ENCODE peak calls at places on chromosomes 4 and X, in five cellular contexts. One of them, this sample, is unnamed.

GRCh38 chr4:150476776-150477175 is 105.2 kb upstream of the MAB21L2 start:
- DNase-seq in progenitor cell of endocrine pancreas: no peak
- DNase-seq in ovary: no peak
- DNase-seq in psoas muscle: no peak
- DNase-seq in H1: no peak
- DNase-seq in this sample: no peak

GRCh38 chr4:180925800-180926199 is 1317.4 kb upstream of the TENM3 start:
- DNase-seq in progenitor cell of endocrine pancreas: no peak
- DNase-seq in ovary: no peak
- DNase-seq in psoas muscle: no peak
- DNase-seq in H1: no peak
- DNase-seq in this sample: no peak

GRCh38 chrX:40863671-40864070 is 128.3 kb upstream of the MED14 start:
- DNase-seq in progenitor cell of endocrine pancreas: no peak
- DNase-seq in ovary: no peak
- DNase-seq in psoas muscle: no peak
- DNase-seq in H1: no peak
- DNase-seq in this sample: no peak

GRCh38 chr4:130808492-130808891 is 1712.5 kb downstream of the C4orf33 start:
- DNase-seq in progenitor cell of endocrine pancreas: no peak
- DNase-seq in ovary: no peak
- DNase-seq in psoas muscle: no peak
- DNase-seq in H1: no peak
- DNase-seq in this sample: no peak

GRCh38 chr4:85603437-85604336 is 128.7 kb downstream of the ARHGAP24 start:
- DNase-seq in progenitor cell of endocrine pancreas: no peak
- DNase-seq in ovary: no peak
- DNase-seq in psoas muscle: no peak
- DNase-seq in H1: no peak
- DNase-seq in this sample: no peak

GRCh38 chrX:91435465-91435864 is 826 bp downstream of the PABPC5 start:
- DNase-seq in progenitor cell of endocrine pancreas: no peak
- DNase-seq in ovary: peak; percentile 35
- DNase-seq in psoas muscle: no peak
- DNase-seq in H1: no peak
- DNase-seq in this sample: peak; percentile 19

GRCh38 chrX:9913041-9913440 is 54.1 kb upstream of the CLDN34 start:
- DNase-seq in progenitor cell of endocrine pancreas: no peak
- DNase-seq in ovary: no peak
- DNase-seq in psoas muscle: no peak
- DNase-seq in H1: no peak
- DNase-seq in this sample: no peak

GRCh38 chr4:48247142-48247877 is 22.3 kb downstream of the TEC start:
- DNase-seq in progenitor cell of endocrine pancreas: no peak
- DNase-seq in ovary: no peak
- DNase-seq in psoas muscle: no peak
- DNase-seq in H1: no peak
- DNase-seq in this sample: no peak

GRCh38 chrX:30246769-30247489 is at the start of gene MAGEB1:
- DNase-seq in progenitor cell of endocrine pancreas: no peak
- DNase-seq in ovary: no peak
- DNase-seq in psoas muscle: no peak
- DNase-seq in H1: peak; percentile 33
- DNase-seq in this sample: no peak

GRCh38 chrX:46477435-46477834 is 67.8 kb downstream of the ZNF674 start:
- DNase-seq in progenitor cell of endocrine pancreas: no peak
- DNase-seq in ovary: no peak
- DNase-seq in psoas muscle: no peak
- DNase-seq in H1: no peak
- DNase-seq in this sample: no peak

GRCh38 chr4:40194602-40195161 is 2.1 kb upstream of the RHOH start:
- DNase-seq in progenitor cell of endocrine pancreas: no peak
- DNase-seq in ovary: no peak
- DNase-seq in psoas muscle: no peak
- DNase-seq in H1: no peak
- DNase-seq in this sample: no peak

GRCh38 chr4:126216611-126217010 is 901.9 kb downstream of the FAT4 start:
- DNase-seq in progenitor cell of endocrine pancreas: no peak
- DNase-seq in ovary: no peak
- DNase-seq in psoas muscle: no peak
- DNase-seq in H1: no peak
- DNase-seq in this sample: no peak

GRCh38 chr4:38231626-38232025 is 271.4 kb downstream of the PTTG2 start:
- DNase-seq in progenitor cell of endocrine pancreas: no peak
- DNase-seq in ovary: no peak
- DNase-seq in psoas muscle: no peak
- DNase-seq in H1: no peak
- DNase-seq in this sample: no peak

GRCh38 chr4:72505314-72505744 is 63.7 kb downstream of the ADAMTS3 start:
- DNase-seq in progenitor cell of endocrine pancreas: no peak
- DNase-seq in ovary: no peak
- DNase-seq in psoas muscle: no peak
- DNase-seq in H1: no peak
- DNase-seq in this sample: peak; percentile 40
- TF ChIP-seq CTCF in progenitor cell of endocrine pancreas: peak; percentile 77
- TF ChIP-seq CTCF in ovary: no peak
- TF ChIP-seq CTCF in psoas muscle: peak; percentile 43
- TF ChIP-seq CTCF in H1: no peak
- TF ChIP-seq CTCF in this sample: peak; percentile 71

GRCh38 chr4:6884341-6884870 is 25.2 kb upstream of the TBC1D14 start:
- DNase-seq in progenitor cell of endocrine pancreas: no peak
- DNase-seq in ovary: no peak
- DNase-seq in psoas muscle: no peak
- DNase-seq in H1: no peak
- DNase-seq in this sample: no peak

GRCh38 chr4:6888506-6889071 is 21.0 kb upstream of the TBC1D14 start:
- DNase-seq in progenitor cell of endocrine pancreas: no peak
- DNase-seq in ovary: no peak
- DNase-seq in psoas muscle: no peak
- DNase-seq in H1: no peak
- DNase-seq in this sample: no peak

GRCh38 chr4:6886886-6887285 is 22.7 kb upstream of the TBC1D14 start:
- DNase-seq in progenitor cell of endocrine pancreas: no peak
- DNase-seq in ovary: no peak
- DNase-seq in psoas muscle: no peak
- DNase-seq in H1: no peak
- DNase-seq in this sample: no peak

GRCh38 chr4:6887591-6888371 is 21.8 kb upstream of the TBC1D14 start:
- DNase-seq in progenitor cell of endocrine pancreas: no peak
- DNase-seq in ovary: no peak
- DNase-seq in psoas muscle: peak; percentile 73
- DNase-seq in H1: no peak
- DNase-seq in this sample: peak; percentile 35

DNA sequence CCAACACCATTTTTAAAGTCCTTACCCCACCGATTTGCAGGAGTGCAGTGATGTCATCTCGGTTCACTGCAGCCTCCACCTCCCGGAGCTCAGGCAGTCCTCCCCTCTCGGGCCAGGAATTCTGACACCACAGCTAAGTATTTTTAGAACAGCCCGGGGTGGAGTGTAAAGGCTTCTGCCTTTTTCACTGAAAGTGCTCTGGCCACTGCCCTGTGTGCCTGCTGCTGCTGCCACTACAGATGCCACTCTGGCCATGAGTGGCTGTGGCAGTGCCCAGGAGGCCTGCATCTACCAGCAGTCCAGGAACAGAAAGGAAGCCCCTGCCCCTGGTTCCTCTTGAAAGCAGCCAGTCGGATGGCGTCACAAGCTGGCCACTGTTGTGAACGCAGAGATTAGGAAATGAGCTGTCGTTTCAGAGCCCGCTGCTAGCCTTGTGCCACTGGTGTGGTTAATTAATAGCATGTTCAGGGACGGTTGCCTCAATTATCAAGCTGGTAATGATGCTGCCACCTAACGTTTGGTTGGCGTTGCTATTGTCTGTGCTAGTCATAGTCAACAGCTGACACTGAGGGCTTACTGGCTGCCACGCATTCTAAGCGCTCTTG is 23.6 kb upstream of the TBC1D14 start:
- DNase-seq in progenitor cell of endocrine pancreas: no peak
- DNase-seq in ovary: no peak
- DNase-seq in psoas muscle: peak; percentile 85
- DNase-seq in H1: no peak
- DNase-seq in this sample: no peak
- TF ChIP-seq CTCF in progenitor cell of endocrine pancreas: no peak
- TF ChIP-seq CTCF in ovary: peak; percentile 25
- TF ChIP-seq CTCF in psoas muscle: peak; percentile 38
- TF ChIP-seq CTCF in H1: peak; percentile 2
- TF ChIP-seq CTCF in this sample: no peak

GRCh38 chr4:15652191-15652590 is 3.0 kb downstream of the FBXL5 start:
- DNase-seq in progenitor cell of endocrine pancreas: no peak
- DNase-seq in ovary: no peak
- DNase-seq in psoas muscle: no peak
- DNase-seq in H1: no peak
- DNase-seq in this sample: no peak
- TF ChIP-seq CTCF in progenitor cell of endocrine pancreas: no peak
- TF ChIP-seq CTCF in ovary: no peak
- TF ChIP-seq CTCF in psoas muscle: no peak
- TF ChIP-seq CTCF in H1: no peak
- TF ChIP-seq CTCF in this sample: no peak

GRCh38 chrX:43720082-43720481 is 64.0 kb downstream of the MAOA start:
- DNase-seq in progenitor cell of endocrine pancreas: no peak
- DNase-seq in ovary: no peak
- DNase-seq in psoas muscle: no peak
- DNase-seq in H1: no peak
- DNase-seq in this sample: no peak
- TF ChIP-seq CTCF in progenitor cell of endocrine pancreas: no peak
- TF ChIP-seq CTCF in ovary: no peak
- TF ChIP-seq CTCF in psoas muscle: no peak
- TF ChIP-seq CTCF in H1: no peak
- TF ChIP-seq CTCF in this sample: no peak

DNA sequence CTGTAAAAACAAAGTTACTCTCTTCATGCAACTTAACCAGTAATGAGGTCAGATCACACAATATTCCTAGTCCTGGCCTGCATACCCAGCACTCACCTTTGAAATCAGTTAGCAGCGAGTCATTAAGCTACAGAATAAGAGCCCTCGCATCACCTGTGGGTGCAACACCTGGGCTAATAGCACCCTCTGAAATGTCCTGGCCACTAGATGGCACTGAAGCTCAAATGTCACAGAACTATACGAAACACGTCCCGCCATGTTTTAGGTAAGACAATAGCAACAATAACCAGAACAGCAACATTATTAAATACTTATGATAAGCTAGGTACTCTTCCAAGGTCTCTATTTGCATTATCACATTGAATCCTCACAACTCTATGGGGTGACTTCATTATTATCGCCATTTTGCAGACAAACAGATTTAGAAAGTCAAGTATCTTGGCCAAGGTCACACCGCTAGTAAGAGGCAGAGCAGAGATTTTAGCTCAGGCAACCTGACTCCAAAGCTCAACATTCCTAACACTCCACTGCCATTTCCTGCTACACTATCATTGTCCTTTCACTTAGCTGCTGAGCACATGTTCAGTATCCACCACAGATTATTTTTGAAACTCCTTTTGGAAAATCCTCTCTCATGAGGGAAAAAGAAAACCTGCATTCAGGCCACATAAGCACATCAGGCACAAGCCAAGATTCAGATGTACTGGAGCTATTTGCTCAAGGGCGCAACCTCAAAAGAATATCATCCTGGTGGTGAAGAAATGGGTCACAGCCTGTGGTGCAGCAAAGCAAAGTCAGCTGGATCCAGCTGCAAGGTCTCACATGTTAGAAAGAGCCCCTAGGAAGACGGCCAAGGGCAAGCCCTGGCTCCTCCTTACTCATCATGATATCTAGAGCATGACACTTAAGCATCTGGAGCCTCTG is 59.5 kb upstream of the KDR start:
- DNase-seq in progenitor cell of endocrine pancreas: no peak
- DNase-seq in ovary: peak; percentile 45
- DNase-seq in psoas muscle: no peak
- DNase-seq in H1: no peak
- DNase-seq in this sample: no peak
- TF ChIP-seq CTCF in progenitor cell of endocrine pancreas: peak; percentile 43
- TF ChIP-seq CTCF in ovary: no peak
- TF ChIP-seq CTCF in psoas muscle: peak; percentile 11
- TF ChIP-seq CTCF in H1: peak; percentile 66
- TF ChIP-seq CTCF in this sample: no peak

DNA sequence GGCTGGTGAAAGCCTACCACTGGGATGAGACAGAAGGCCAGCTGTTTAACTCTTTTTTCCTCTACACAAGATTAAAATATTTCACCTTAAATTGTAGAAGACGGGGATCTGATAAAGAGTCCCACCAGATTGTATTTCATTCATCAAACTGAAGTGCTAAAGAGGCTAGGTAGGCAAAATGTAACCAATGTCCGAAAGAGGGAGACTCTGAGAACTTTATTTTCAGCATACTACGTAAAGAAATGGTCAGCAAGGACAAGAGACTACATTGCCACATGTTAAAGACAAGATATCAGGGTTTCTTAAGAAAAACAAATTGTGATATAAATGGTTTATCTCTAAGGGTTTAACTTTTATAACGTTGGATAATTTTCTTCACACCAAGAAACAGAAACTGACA is 71.6 kb upstream of the INPP4B start:
- DNase-seq in progenitor cell of endocrine pancreas: no peak
- DNase-seq in ovary: no peak
- DNase-seq in psoas muscle: no peak
- DNase-seq in H1: no peak
- DNase-seq in this sample: no peak
- TF ChIP-seq CTCF in progenitor cell of endocrine pancreas: no peak
- TF ChIP-seq CTCF in ovary: no peak
- TF ChIP-seq CTCF in psoas muscle: no peak
- TF ChIP-seq CTCF in H1: no peak
- TF ChIP-seq CTCF in this sample: no peak

This sample was measured in glutamatergic neuron.